ENCODE peak calls at places on chromosomes 13 and 19, in six cellular contexts. V is small intestine; B is esophagus squamous epithelium; O is uterus; Q is IMR-90; D is naive thymus-derived CD4-positive, alpha-beta T cell. H is an unnamed sample. For H3K4me1, the result is how much of the 10 kb centered on the place peaks cover.

GRCh38 chr13:45434556-45435371 is 16.6 kb upstream of the SLC25A30 start:
- DNase-seq in B (no peak), O (no peak), D (no peak), V (no peak), Q (no peak), H (no peak)

GRCh38 chr13:47933688-47934011 is 67.4 kb downstream of the SUCLA2 start:
- DNase-seq in O (no peak), B (no peak), V (no peak), D (no peak), Q (peak), H (no peak)

GRCh38 chr19:13037161-13037560 is 41.9 kb downstream of the NFIX start:
- DNase-seq in Q (peak), O (no peak), D (no peak), V (no peak), B (no peak), H (peak)

GRCh38 chr13:52130641-52131040 is 1.8 kb upstream of the NEK5 start:
- DNase-seq in Q (no peak), V (no peak), B (no peak), D (no peak), O (no peak), H (no peak)

GRCh38 chr13:97119899-97120745 is 102.0 kb upstream of the MBNL2 start:
- DNase-seq in V (no peak), O (no peak), B (no peak), Q (peak), D (no peak), H (no peak)

GRCh38 chr19:51531349-51532315 is at the start of gene SIGLEC6:
- DNase-seq in O (no peak), D (no peak), V (no peak), B (peak), Q (no peak), H (peak)

GRCh38 chr13:19179916-19180315 is 1.7 kb downstream of the TUBA3C start:
- DNase-seq in Q (no peak), V (no peak), B (no peak), O (no peak), D (no peak), H (no peak)

GRCh38 chr13:20149762-20150161 is 11.1 kb downstream of the GJA3 start:
- DNase-seq in D (no peak), O (no peak), V (no peak), Q (no peak), B (no peak), H (peak)

GRCh38 chr13:110442946-110443632 is 118.4 kb downstream of the RAB20 start:
- DNase-seq in O (no peak), D (no peak), V (no peak), B (no peak), Q (peak), H (no peak)

GRCh38 chr13:91273675-91274074 is 73.8 kb upstream of the MIR17HG start:
- DNase-seq in D (no peak), O (no peak), B (no peak), V (no peak), Q (no peak), H (no peak)

GRCh38 chr13:51727634-51728274 is 76.2 kb downstream of the DHRS12 start:
- DNase-seq in B (no peak), Q (no peak), V (no peak), D (no peak), O (no peak), H (no peak)

GRCh38 chr19:6226444-6227155 is 53.2 kb downstream of the MLLT1 start:
- DNase-seq in B (no peak), O (no peak), D (no peak), Q (no peak), V (no peak), H (no peak)

GRCh38 chr13:103803349-103803748 is 737.1 kb upstream of the SLC10A2 start:
- DNase-seq in B (no peak), V (no peak), Q (no peak), D (no peak), O (no peak), H (no peak)

GRCh38 chr13:90867336-90867683 is 480.2 kb upstream of the MIR17HG start:
- DNase-seq in B (peak), O (no peak), Q (peak), V (peak), D (no peak), H (peak)

GRCh38 chr13:73141292-73141771 is 82.5 kb downstream of the KLF5 start:
- DNase-seq in Q (peak), V (peak), O (no peak), D (no peak), B (no peak), H (no peak)

GRCh38 chr19:5045956-5046338 is 77.0 kb downstream of the KDM4B start:
- DNase-seq in V (no peak), D (no peak), O (no peak), B (no peak), Q (no peak), H (no peak)

GRCh38 chr13:33692531-33692930 is 125.4 kb upstream of the RFC3 start:
- DNase-seq in D (no peak), V (no peak), O (no peak), B (no peak), Q (no peak), H (no peak)

GRCh38 chr19:8589177-8589714 is 12.0 kb upstream of the MYO1F start:
- DNase-seq in Q (no peak), V (no peak), O (no peak), D (no peak), B (no peak), H (no peak)

GRCh38 chr19:17079710-17080440 is 4.3 kb downstream of the MYO9B start:
- DNase-seq in D (no peak), B (peak), O (peak), V (peak), Q (peak), H (no peak)

GRCh38 chr13:46992383-46992952 is 95.6 kb upstream of the HTR2A start:
- DNase-seq in Q (no peak), V (no peak), B (no peak), D (no peak), O (no peak), H (no peak)

GRCh38 chr19:30920238-30920637 is 429.0 kb downstream of the TSHZ3 start:
- DNase-seq in Q (no peak), B (no peak), V (no peak), D (no peak), O (no peak), H (no peak)

GRCh38 chr19:13974073-13974472 is 21.8 kb downstream of the DCAF15 start:
- DNase-seq in V (peak), D (peak), Q (no peak), B (no peak), O (no peak), H (peak)

GRCh38 chr19:4791183-4792018 is at the start of gene FEM1A:
- DNase-seq in D (peak), O (peak), Q (peak), B (peak), V (peak), H (peak)

GRCh38 chr19:29628661-29629385 is 22.7 kb downstream of the POP4 start:
- DNase-seq in Q (no peak), O (no peak), B (no peak), D (no peak), V (no peak), H (no peak)

GRCh38 chr13:70090036-70090723 is 17.4 kb upstream of the ATXN8OS start:
- DNase-seq in Q (no peak), B (no peak), V (no peak), D (no peak), O (no peak), H (no peak)

GRCh38 chr13:110305949-110306339 is 1.0 kb downstream of the COL4A1 start:
- DNase-seq in D (no peak), V (no peak), Q (no peak), O (no peak), B (no peak), H (peak)

GRCh38 chr13:94620286-94620896 is 18.7 kb downstream of the GPR180 start:
- DNase-seq in V (peak), O (no peak), D (peak), B (no peak), Q (peak), H (peak)

GRCh38 chr19:8209965-8210659 is 942 bp downstream of the CERS4 start:
- DNase-seq in B (no peak), D (no peak), V (no peak), O (no peak), Q (no peak), H (peak)

GRCh38 chr19:12763100-12763499 is 11.5 kb downstream of the BEST2 start:
- DNase-seq in V (no peak), O (no peak), D (no peak), B (no peak), Q (no peak), H (no peak)

GRCh38 chr13:35866801-35867200 is 264.4 kb downstream of the DCLK1 start:
- DNase-seq in Q (no peak), V (no peak), O (no peak), B (no peak), D (no peak), H (peak)

GRCh38 chr19:16532440-16533273 is 9.6 kb downstream of the CHERP start:
- DNase-seq in Q (no peak), V (no peak), D (no peak), O (no peak), B (no peak), H (no peak)

GRCh38 chr13:77584111-77584510 is 48.6 kb downstream of the SCEL start:
- DNase-seq in Q (no peak), D (no peak), V (no peak), B (no peak), O (no peak), H (no peak)

GRCh38 chr13:103157434-103158145 is 91.4 kb upstream of the SLC10A2 start:
- DNase-seq in D (no peak), V (no peak), O (no peak), B (no peak), Q (no peak), H (no peak)

GRCh38 chr13:41751277-41751676 is 209.6 kb downstream of the VWA8 start:
- DNase-seq in D (no peak), Q (peak), V (no peak), O (peak), B (no peak), H (no peak)

GRCh38 chr13:90738881-90739280 is 608.6 kb upstream of the MIR17HG start:
- DNase-seq in Q (no peak), O (no peak), V (no peak), D (no peak), B (no peak), H (no peak)

GRCh38 chr13:74290324-74290773 is 156.1 kb upstream of the KLF12 start:
- DNase-seq in V (peak), Q (peak), B (no peak), D (peak), O (peak), H (peak)

GRCh38 chr13:44715287-44716224 is 139.4 kb upstream of the TSC22D1 start:
- DNase-seq in Q (no peak), D (no peak), V (peak), O (no peak), B (no peak), H (no peak)

GRCh38 chr19:41367848-41368301 is 3.9 kb upstream of the B9D2 start:
- DNase-seq in O (no peak), Q (peak), V (peak), B (no peak), D (no peak), H (no peak)

GRCh38 chr13:44710576-44710975 is 134.4 kb upstream of the TSC22D1 start:
- DNase-seq in V (no peak), B (no peak), D (no peak), Q (peak), O (no peak), H (no peak)

DNA sequence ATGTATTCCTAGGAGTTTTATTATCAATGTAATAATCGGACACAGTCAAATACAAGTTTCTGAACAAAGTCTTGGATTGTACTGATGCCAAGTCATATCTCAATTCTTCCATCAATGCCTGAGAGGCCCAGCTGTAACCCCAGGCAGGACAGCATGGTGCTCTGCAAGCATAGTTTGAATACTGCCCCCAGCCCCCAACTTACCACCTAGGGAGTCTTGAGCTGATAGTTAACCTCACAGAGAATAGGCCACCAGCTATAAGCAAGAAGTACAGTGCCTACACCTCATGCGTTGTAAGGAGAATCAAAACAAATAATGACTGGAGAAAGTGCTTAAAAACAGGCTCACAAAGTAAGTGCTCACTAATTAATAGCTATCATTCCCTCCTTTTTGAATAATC is 2.7 kb downstream of the PROSER1 start:
- DNase-seq in B (no peak), V (no peak), Q (no peak), O (no peak), D (no peak), H (peak)
- H3K27ac ChIP-seq in B (no peak), V (no peak), Q (no peak), O (no peak), D (no peak), H (no peak)

GRCh38 chr13:65597839-65598818 is 1632.0 kb downstream of the PCDH9 start:
- DNase-seq in D (no peak), Q (peak), O (no peak), V (no peak), B (no peak), H (peak)
- H3K4me1 ChIP-seq in D (under half), Q (under half), O (under half), V (under half), B (under half), H (under half)

GRCh38 chr13:113009743-113010509 is 40.9 kb downstream of the MCF2L start:
- DNase-seq in V (no peak), Q (no peak), B (no peak), O (no peak), D (no peak), H (no peak)
- H3K27ac ChIP-seq in V (no peak), Q (no peak), B (no peak), O (no peak), D (no peak), H (no peak)

GRCh38 chr19:577439-578392 is 5.3 kb downstream of the BSG start:
- DNase-seq in D (no peak), Q (no peak), B (no peak), O (no peak), V (no peak), H (peak)

GRCh38 chr19:581399-582111 is 8.1 kb upstream of the HCN2 start:
- DNase-seq in D (no peak), B (no peak), V (no peak), Q (no peak), O (no peak), H (no peak)

GRCh38 chr19:580274-580835 is 8.0 kb downstream of the BSG start:
- DNase-seq in O (no peak), D (no peak), B (no peak), Q (no peak), V (no peak), H (peak)

GRCh38 chr19:579111-579841 is 6.9 kb downstream of the BSG start:
- DNase-seq in V (no peak), B (no peak), O (no peak), Q (no peak), D (no peak), H (peak)

GRCh38 chr19:579842-580155 is 7.4 kb downstream of the BSG start:
- DNase-seq in V (no peak), O (no peak), Q (no peak), D (no peak), B (no peak), H (no peak)
- H3K4me1 ChIP-seq in V (under half), O (under half), Q (under half), D (under half), B (under half), H (under half)

GRCh38 chr19:44803442-44804428 is 5.2 kb upstream of the BCAM start:
- DNase-seq in D (no peak), B (no peak), V (no peak), O (no peak), Q (no peak), H (no peak)
- H3K27ac ChIP-seq in D (no peak), B (no peak), V (no peak), O (no peak), Q (no peak), H (no peak)

GRCh38 chr13:26973946-26974345 is 197.7 kb downstream of the USP12 start:
- DNase-seq in Q (no peak), B (no peak), V (no peak), O (no peak), D (no peak), H (no peak)

GRCh38 chr13:26978081-26978860 is 193.3 kb downstream of the USP12 start:
- DNase-seq in B (no peak), Q (no peak), O (no peak), D (no peak), V (peak), H (peak)

GRCh38 chr13:26979334-26979733 is 192.3 kb downstream of the USP12 start:
- DNase-seq in O (no peak), D (no peak), Q (no peak), B (no peak), V (no peak), H (no peak)

GRCh38 chr13:26977541-26977940 is 194.1 kb downstream of the USP12 start:
- DNase-seq in D (no peak), O (no peak), B (no peak), V (no peak), Q (peak), H (no peak)

DNA sequence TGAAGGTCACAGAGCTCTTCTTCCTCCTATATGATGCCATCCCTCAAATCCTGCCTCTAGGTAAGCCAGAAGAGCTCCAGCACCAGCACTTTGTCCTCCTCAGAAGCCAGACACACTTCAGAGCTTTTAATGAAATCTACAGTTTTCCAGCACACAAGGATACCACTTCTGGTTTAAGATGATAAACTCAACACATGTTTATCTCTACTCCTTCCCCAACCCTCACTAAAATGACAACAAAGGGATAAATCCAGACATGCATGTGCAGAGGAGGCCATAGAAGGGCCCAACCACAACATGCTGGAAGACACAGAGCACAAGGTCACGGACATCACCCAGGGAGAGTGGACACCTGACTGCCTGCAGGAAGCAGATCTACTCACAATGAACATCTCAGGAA is 195.3 kb downstream of the USP12 start:
- DNase-seq in Q (no peak), B (no peak), V (no peak), D (no peak), O (no peak), H (no peak)
- H3K4me1 ChIP-seq in Q (under half), B (under half), V (under half), D (under half), O (under half), H (under half)

GRCh38 chr19:35013047-35013819 is 13.1 kb downstream of the GRAMD1A start:
- DNase-seq in O (peak), B (no peak), D (peak), Q (peak), V (peak), H (peak)
- H3K27ac ChIP-seq in O (no peak), B (no peak), D (peak), Q (no peak), V (peak), H (no peak)

GRCh38 chr13:49814551-49815270 is 22.2 kb upstream of the KPNA3 start:
- DNase-seq in B (no peak), Q (peak), O (no peak), D (no peak), V (no peak), H (no peak)
- H3K4me1 ChIP-seq in B (under half), Q (under half), O (under half), D (under half), V (under half), H (under half)

DNA sequence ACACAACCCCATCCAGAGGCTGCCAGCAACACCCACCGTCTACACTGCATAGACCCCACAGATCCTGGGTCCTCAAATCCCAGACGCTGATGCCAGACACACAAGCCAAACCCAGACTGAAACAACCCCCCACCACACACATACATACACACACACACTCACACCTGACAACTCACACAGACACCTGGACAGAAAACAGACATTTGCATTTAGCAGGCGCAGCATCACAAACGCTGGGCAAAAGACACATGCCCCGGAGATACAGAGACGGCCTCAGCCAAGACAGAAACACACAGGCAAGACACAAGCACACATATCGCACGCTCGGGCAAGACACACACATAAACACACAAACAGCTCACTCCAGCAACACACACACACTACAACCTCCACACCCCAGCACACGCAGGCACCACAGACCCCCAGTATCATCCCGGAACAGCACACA is 1.3 kb downstream of the BBC3 start:
- DNase-seq in B (no peak), O (no peak), Q (peak), D (peak), V (no peak), H (peak)
- H3K27ac ChIP-seq in B (peak), O (peak), Q (peak), D (peak), V (peak), H (no peak)